ENCODE peak calls at places on chromosomes 13 and 19, in five cellular contexts. S is thoracic aorta, D is DND-41, Z is lung, M is vagina. E is an unnamed sample.

GRCh38 chr13:59269476-59269875 is 894.3 kb downstream of the DIAPH3 start:
- DNase-seq in D (no peak), S (no peak), Z (no peak), M (no peak), E (no peak)

GRCh38 chr19:49749055-49749716 is 13.9 kb downstream of the TSKS start:
- DNase-seq in M (no peak), S (no peak), Z (no peak), D (no peak), E (no peak)

GRCh38 chr19:19562665-19563347 is 24.7 kb downstream of the CILP2 start:
- DNase-seq in M (no peak), D (no peak), Z (no peak), S (no peak), E (no peak)

GRCh38 chr19:50509366-50509765 is 1.6 kb downstream of the JOSD2 start:
- DNase-seq in Z (no peak), S (no peak), D (no peak), M (no peak), E (no peak)

GRCh38 chr19:57566396-57567256 is 7.0 kb upstream of the ZNF550 start:
- DNase-seq in Z (no peak), D (peak; percentile 42), M (no peak), S (no peak), E (peak; percentile 41)

GRCh38 chr13:45341034-45341798 is at the start of gene TPT1:
- DNase-seq in S (peak; percentile 96), D (peak; percentile 99), M (peak; percentile 100), Z (peak; percentile 99), E (peak; percentile 100)

GRCh38 chr13:57933606-57934005 is 302.1 kb downstream of the PCDH17 start:
- DNase-seq in M (no peak), S (no peak), D (no peak), Z (no peak), E (no peak)

GRCh38 chr19:54871713-54872112 is 2.3 kb upstream of the FCAR start:
- DNase-seq in S (no peak), M (no peak), Z (no peak), D (no peak), E (no peak)

GRCh38 chr19:12733369-12733896 is 1.1 kb downstream of the TRIR start:
- DNase-seq in M (no peak), Z (no peak), S (no peak), D (peak; percentile 66), E (peak; percentile 68)

GRCh38 chr13:45349438-45349837 is 8.5 kb upstream of the TPT1 start:
- DNase-seq in S (no peak), M (no peak), D (no peak), Z (no peak), E (no peak)

GRCh38 chr13:101736551-101736950 is 284.1 kb downstream of the ITGBL1 start:
- DNase-seq in S (no peak), M (no peak), D (no peak), Z (no peak), E (no peak)

GRCh38 chr19:42436006-42436405 is 6.7 kb downstream of the CXCL17 start:
- DNase-seq in D (no peak), Z (peak; percentile 65), M (no peak), S (no peak), E (no peak)

GRCh38 chr19:35155441-35155840 is 906 bp downstream of the FXYD5 start:
- DNase-seq in M (no peak), Z (no peak), S (no peak), D (no peak), E (peak; percentile 35)

GRCh38 chr13:62357887-62358645 is 942.4 kb upstream of the PCDH20 start:
- DNase-seq in Z (no peak), S (no peak), D (no peak), M (no peak), E (peak; percentile 67)

GRCh38 chr19:18503337-18503970 is 18.4 kb downstream of the ELL start:
- DNase-seq in Z (no peak), M (no peak), S (no peak), D (no peak), E (no peak)

GRCh38 chr13:40433577-40433976 is 232.9 kb downstream of the FOXO1 start:
- DNase-seq in S (no peak), D (peak; percentile 31), M (no peak), Z (no peak), E (peak; percentile 51)

GRCh38 chr13:67048084-67048792 is 181.9 kb downstream of the PCDH9 start:
- DNase-seq in S (no peak), Z (no peak), M (no peak), D (peak; percentile 69), E (peak; percentile 6)

GRCh38 chr13:99033814-99034213 is 56.0 kb upstream of the DOCK9 start:
- DNase-seq in M (no peak), Z (no peak), D (no peak), S (no peak), E (no peak)

GRCh38 chr13:41459754-41460111 is 2.4 kb downstream of the RGCC start:
- DNase-seq in M (no peak), D (no peak), S (no peak), Z (no peak), E (no peak)

GRCh38 chr19:35868823-35869326 is 501 bp downstream of the APLP1 start:
- DNase-seq in M (no peak), D (no peak), S (no peak), Z (no peak), E (no peak)

GRCh38 chr19:53883231-53883661 is 1.2 kb downstream of the PRKCG start:
- DNase-seq in Z (no peak), M (no peak), D (peak; percentile 17), S (no peak), E (no peak)

GRCh38 chr13:74641586-74641985 is 507.4 kb upstream of the KLF12 start:
- DNase-seq in D (no peak), S (no peak), Z (no peak), M (no peak), E (no peak)

GRCh38 chr13:94710081-94710809 is 2.1 kb downstream of the SOX21 start:
- DNase-seq in D (no peak), M (peak; percentile 1), S (no peak), Z (no peak), E (no peak)

GRCh38 chr13:49436890-49437289 is 7.0 kb downstream of the CAB39L start:
- DNase-seq in S (no peak), D (no peak), Z (no peak), M (no peak), E (no peak)

GRCh38 chr13:90365130-90365529 is 982.4 kb upstream of the MIR17HG start:
- DNase-seq in D (no peak), S (no peak), Z (no peak), M (no peak), E (no peak)

GRCh38 chr19:51375504-51376221 is 3.2 kb upstream of the NKG7 start:
- DNase-seq in M (no peak), Z (no peak), S (no peak), D (peak; percentile 59), E (peak; percentile 81)

GRCh38 chr13:32905063-32905863 is 111.0 kb upstream of the KL start:
- DNase-seq in S (no peak), Z (no peak), M (no peak), D (peak; percentile 7), E (peak; percentile 55)

GRCh38 chr13:97627566-97627965 is 193.6 kb downstream of the RAP2A start:
- DNase-seq in Z (no peak), M (no peak), S (no peak), D (no peak), E (no peak)

GRCh38 chr13:28147489-28147888 is 9.1 kb downstream of the PAN3 start:
- DNase-seq in S (no peak), M (no peak), D (no peak), Z (no peak), E (no peak)

GRCh38 chr13:40189885-40190655 is 476.4 kb downstream of the FOXO1 start:
- DNase-seq in D (no peak), S (no peak), Z (no peak), M (peak; percentile 90), E (no peak)

DNA sequence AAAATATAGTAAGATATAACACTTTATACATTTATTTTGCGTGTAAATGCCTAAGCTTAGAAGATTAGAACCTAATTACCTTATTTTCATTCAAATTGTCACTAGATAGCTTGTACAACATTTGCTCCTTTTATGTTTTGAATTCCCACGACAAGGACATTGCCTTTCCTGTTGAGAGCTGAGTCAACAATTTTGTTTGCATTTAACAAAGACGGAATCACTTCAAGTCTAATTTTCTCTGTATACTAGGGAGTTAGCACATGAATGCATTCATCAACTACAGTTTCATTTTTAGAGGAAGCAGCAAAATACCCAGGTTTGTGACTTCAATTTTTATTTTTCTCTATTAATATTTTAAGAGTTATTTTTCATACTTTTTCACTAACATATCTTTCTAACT is 48.7 kb upstream of the PCCA start:
- DNase-seq in D (no peak), Z (no peak), M (no peak), S (no peak), E (no peak)
- H3K4me3 ChIP-seq in D (no peak overlapping the region), Z (no peak overlapping the region), M (no peak overlapping the region), S (no peak overlapping the region), E (no peak overlapping the region)

GRCh38 chr19:15463865-15464371 is 426 bp downstream of the RASAL3 start:
- DNase-seq in M (no peak), Z (no peak), S (no peak), D (peak; percentile 91), E (peak; percentile 90)
- TF ChIP-seq CTCF in M (no peak), Z (no peak), S (no peak), D (peak; percentile 14), E (peak; percentile 3)

DNA sequence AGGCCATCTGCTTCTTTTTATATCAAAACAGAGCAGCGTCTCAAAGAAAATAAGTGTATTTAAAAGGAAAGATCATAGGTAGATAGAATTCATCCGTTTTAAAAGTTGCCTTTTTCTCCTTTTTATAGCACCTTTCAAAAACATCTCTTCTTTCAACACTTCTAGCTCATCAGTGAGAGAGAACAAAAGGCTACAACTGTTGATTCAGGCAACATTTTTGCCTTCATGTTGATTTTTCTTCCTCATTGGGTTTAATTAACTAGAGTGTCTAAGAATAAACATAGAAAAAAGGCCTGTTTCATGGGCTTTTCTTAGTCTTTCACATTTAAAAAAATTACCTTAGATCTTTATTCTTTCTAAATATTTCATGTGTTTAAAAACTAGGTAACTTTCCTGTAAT is 13.6 kb downstream of the COL4A2 start:
- DNase-seq in Z (no peak), M (no peak), D (no peak), S (no peak), E (no peak)
- H3K4me3 ChIP-seq in Z (no peak overlapping the region), M (no peak overlapping the region), D (no peak overlapping the region), S (no peak overlapping the region), E (no peak overlapping the region)

GRCh38 chr19:47826800-47827199 is 5.1 kb downstream of the CRX start:
- DNase-seq in Z (no peak), S (no peak), M (no peak), D (no peak), E (no peak)

GRCh38 chr19:47821460-47822020 is at the start of gene CRX:
- DNase-seq in S (no peak), Z (no peak), M (no peak), D (no peak), E (no peak)

GRCh38 chr19:47819841-47820244 is 1.9 kb upstream of the CRX start:
- DNase-seq in Z (no peak), D (no peak), S (no peak), M (no peak), E (peak; percentile 31)

GRCh38 chr19:47820410-47820809 is 1.3 kb upstream of the CRX start:
- DNase-seq in Z (no peak), M (no peak), S (no peak), D (no peak), E (no peak)

GRCh38 chr19:47824396-47824795 is 2.7 kb downstream of the CRX start:
- DNase-seq in S (no peak), M (no peak), D (no peak), Z (no peak), E (no peak)
- TF ChIP-seq CTCF in S (no peak), M (no peak), D (no peak), Z (no peak), E (no peak)

GRCh38 chr19:1244693-1245451 is 3.3 kb downstream of the ATP5F1D start:
- DNase-seq in D (no peak), Z (peak; percentile 77), M (no peak), S (no peak), E (peak; percentile 32)
- H3K4me3 ChIP-seq in D (no peak overlapping the region), Z (no peak overlapping the region), M (peak overlapping the region; percentile 1), S (peak overlapping the region; percentile 60), E (peak overlapping the region; percentile 62)

E was measured in GM12865.